ENCODE peak calls at places on chromosomes 3 and 15, in nine cellular contexts. O is AG09309; C is CD8-positive, alpha-beta memory T cell; P is HS-5; Q is fibroblast of lung; Z is HT-29; S is T-cell; G is activated T-cell treated with anti-CD3 and anti-CD28 coated beads for 4 hours; D is A549. B is an unnamed sample.

GRCh38 chr15:100692671-100693070 is 90.3 kb downstream of the ASB7 start:
- DNase-seq in O (no peak), C (no peak), P (no peak), Q (no peak), Z (no peak), S (no peak), G (no peak), D (no peak), B (no peak)

GRCh38 chr3:62875103-62876002 is at the start of gene CADPS:
- DNase-seq in O (no peak), C (no peak), P (no peak), Q (peak), Z (no peak), S (no peak), G (no peak), D (no peak), B (no peak)

GRCh38 chr3:19149388-19149787 is 1.1 kb downstream of the KCNH8 start:
- DNase-seq in O (no peak), C (peak), P (no peak), Q (peak), Z (peak), S (no peak), G (no peak), D (no peak), B (peak)

GRCh38 chr3:32422943-32423342 is 31.3 kb downstream of the CMTM7 start:
- DNase-seq in O (no peak), C (no peak), P (no peak), Q (no peak), Z (no peak), S (no peak), G (no peak), D (no peak), B (no peak)

GRCh38 chr3:46970391-46971091 is 6.0 kb downstream of the CCDC12 start:
- DNase-seq in O (no peak), C (no peak), P (no peak), Q (no peak), Z (no peak), S (no peak), G (no peak), D (no peak), B (peak)

GRCh38 chr3:48119495-48120193 is 68.6 kb downstream of the CDC25A start:
- DNase-seq in O (no peak), C (no peak), P (no peak), Q (peak), Z (no peak), S (no peak), G (no peak), D (no peak), B (peak)

GRCh38 chr3:113758389-113759029 is 11.7 kb downstream of the ATP6V1A start:
- DNase-seq in O (peak), C (no peak), P (no peak), Q (no peak), Z (no peak), S (no peak), G (no peak), D (no peak), B (no peak)

GRCh38 chr3:129558772-129559564 is 16.0 kb downstream of the H1-8 start:
- DNase-seq in O (peak), C (no peak), P (peak), Q (peak), Z (no peak), S (no peak), G (no peak), D (peak), B (peak)

GRCh38 chr15:78840661-78841060 is 29.4 kb upstream of the ADAMTS7 start:
- DNase-seq in O (no peak), C (no peak), P (no peak), Q (no peak), Z (peak), S (no peak), G (no peak), D (no peak), B (no peak)

GRCh38 chr3:117118604-117119003 is 409.0 kb downstream of the TUSC7 start:
- DNase-seq in O (no peak), C (no peak), P (no peak), Q (no peak), Z (no peak), S (no peak), G (no peak), D (no peak), B (no peak)

GRCh38 chr3:105365171-105365535 is 1.6 kb upstream of the ALCAM start:
- DNase-seq in O (no peak), C (no peak), P (no peak), Q (no peak), Z (no peak), S (no peak), G (no peak), D (no peak), B (no peak)

GRCh38 chr3:197811343-197811742 is 20.3 kb downstream of the LRCH3 start:
- DNase-seq in O (peak), C (no peak), P (no peak), Q (peak), Z (no peak), S (no peak), G (no peak), D (no peak), B (no peak)

GRCh38 chr15:74322558-74323180 is 44.8 kb downstream of the CYP11A1 start:
- DNase-seq in O (peak), C (peak), P (no peak), Q (peak), Z (peak), S (peak), G (peak), D (peak), B (peak)

GRCh38 chr3:36501568-36502075 is 121.3 kb downstream of the STAC start:
- DNase-seq in O (no peak), C (no peak), P (no peak), Q (no peak), Z (no peak), S (no peak), G (no peak), D (no peak), B (no peak)

GRCh38 chr3:31011383-31011782 is 116.9 kb upstream of the GADL1 start:
- DNase-seq in O (no peak), C (no peak), P (no peak), Q (no peak), Z (no peak), S (no peak), G (no peak), D (no peak), B (no peak)

GRCh38 chr3:156808025-156808424 is 18.1 kb upstream of the LEKR1 start:
- DNase-seq in O (no peak), C (no peak), P (no peak), Q (no peak), Z (no peak), S (no peak), G (no peak), D (no peak), B (no peak)

GRCh38 chr3:175346573-175347356 is 487.6 kb downstream of the NAALADL2 start:
- DNase-seq in O (peak), C (no peak), P (peak), Q (peak), Z (peak), S (no peak), G (no peak), D (no peak), B (peak)

GRCh38 chr15:83206971-83207621 is 527 bp downstream of the HDGFL3 start:
- DNase-seq in O (no peak), C (peak), P (no peak), Q (peak), Z (no peak), S (no peak), G (no peak), D (peak), B (peak)

GRCh38 chr15:41585140-41586047 is 26.4 kb downstream of the TYRO3 start:
- DNase-seq in O (peak), C (peak), P (peak), Q (peak), Z (peak), S (no peak), G (peak), D (peak), B (peak)

GRCh38 chr3:89787485-89787884 is 680.1 kb downstream of the EPHA3 start:
- DNase-seq in O (no peak), C (no peak), P (peak), Q (peak), Z (no peak), S (no peak), G (no peak), D (no peak), B (no peak)

GRCh38 chr15:62940755-62941361 is 101.7 kb upstream of the TPM1 start:
- DNase-seq in O (peak), C (no peak), P (peak), Q (peak), Z (no peak), S (no peak), G (no peak), D (peak), B (no peak)

GRCh38 chr15:51727141-51727897 is 10.1 kb downstream of the LYSMD2 start:
- DNase-seq in O (no peak), C (no peak), P (no peak), Q (peak), Z (no peak), S (no peak), G (no peak), D (peak), B (peak)

GRCh38 chr3:135059580-135059979 is 264.5 kb downstream of the EPHB1 start:
- DNase-seq in O (no peak), C (no peak), P (no peak), Q (no peak), Z (no peak), S (no peak), G (no peak), D (no peak), B (no peak)

GRCh38 chr3:112546216-112546759 is 15.5 kb downstream of the ATG3 start:
- DNase-seq in O (no peak), C (no peak), P (no peak), Q (no peak), Z (no peak), S (no peak), G (no peak), D (no peak), B (peak)

GRCh38 chr15:83036253-83036652 is 24.8 kb upstream of the C15orf40 start:
- DNase-seq in O (no peak), C (no peak), P (no peak), Q (no peak), Z (no peak), S (no peak), G (no peak), D (no peak), B (no peak)

B was measured in lung microvascular endothelial cell.